ENCODE peak calls at places on chromosomes 1 and 21, in six cellular contexts. O is fibroblast of the aortic adventitia; M is CD8-positive, alpha-beta T cell; V is cardiac muscle cell; N is NB4; Q is foreskin fibroblast. X is an unnamed sample.

GRCh38 chr1:243481101-243481500 is 225.3 kb downstream of the SDCCAG8 start:
- DNase-seq in Q (no peak), O (no peak), M (no peak), V (no peak), N (no peak), X (no peak)

GRCh38 chr1:7407547-7407895 is 363.6 kb upstream of the VAMP3 start:
- DNase-seq in V (no peak), M (peak), N (no peak), Q (no peak), O (no peak), X (no peak)

GRCh38 chr1:17831619-17832018 is 76.5 kb downstream of the ACTL8 start:
- DNase-seq in Q (peak), V (peak), M (no peak), O (peak), N (peak), X (no peak)

GRCh38 chr1:53734650-53735211 is 4.2 kb downstream of the GLIS1 start:
- DNase-seq in V (peak), Q (peak), O (no peak), M (no peak), N (no peak), X (no peak)

GRCh38 chr1:173168941-173169340 is 38.2 kb downstream of the TNFSF4 start:
- DNase-seq in O (no peak), N (no peak), Q (no peak), V (no peak), M (no peak), X (no peak)

GRCh38 chr1:91730781-91731732 is 154.9 kb downstream of the TGFBR3 start:
- DNase-seq in Q (no peak), N (peak), M (peak), O (peak), V (no peak), X (no peak)

GRCh38 chr21:44530221-44530902 is 9.6 kb downstream of the KRTAP10-1 start:
- DNase-seq in V (no peak), Q (no peak), O (no peak), N (no peak), M (no peak), X (no peak)

GRCh38 chr1:59290173-59290954 is 6.5 kb upstream of the FGGY start:
- DNase-seq in N (peak), V (peak), Q (no peak), O (peak), M (no peak), X (no peak)

GRCh38 chr1:93959413-93959812 is 50.2 kb upstream of the GCLM start:
- DNase-seq in Q (no peak), N (no peak), M (no peak), V (no peak), O (no peak), X (no peak)

GRCh38 chr1:183230403-183230802 is 44.3 kb downstream of the LAMC2 start:
- DNase-seq in M (no peak), Q (peak), V (no peak), N (no peak), O (no peak), X (no peak)

GRCh38 chr1:227901906-227902640 is 45.7 kb downstream of the WNT9A start:
- DNase-seq in O (no peak), Q (no peak), N (no peak), V (no peak), M (no peak), X (no peak)

GRCh38 chr1:43933386-43934278 is at the start of gene ARTN:
- DNase-seq in Q (no peak), O (no peak), V (peak), M (no peak), N (no peak), X (no peak)

GRCh38 chr1:43930949-43931275 is 2.7 kb upstream of the ARTN start:
- DNase-seq in V (no peak), M (no peak), N (peak), O (no peak), Q (no peak), X (no peak)

GRCh38 chr1:43931711-43932660 is 1.6 kb upstream of the ARTN start:
- DNase-seq in Q (no peak), N (peak), M (no peak), V (peak), O (no peak), X (no peak)

GRCh38 chr1:43934279-43934985 is 831 bp downstream of the ARTN start:
- DNase-seq in V (peak), O (peak), N (peak), Q (no peak), M (peak), X (no peak)

GRCh38 chr1:43932786-43933385 is 715 bp upstream of the ARTN start:
- DNase-seq in V (no peak), O (peak), M (no peak), Q (peak), N (peak), X (no peak)
- H3K4me3 ChIP-seq in V (peak), O (peak), M (no peak), Q (peak), N (no peak), X (no peak)

GRCh38 chr1:156559797-156560112 is 12.6 kb downstream of the IQGAP3 start:
- DNase-seq in O (no peak), Q (no peak), N (no peak), M (no peak), V (no peak), X (no peak)

GRCh38 chr1:156551866-156552265 is 20.5 kb downstream of the IQGAP3 start:
- DNase-seq in M (no peak), O (no peak), N (peak), Q (peak), V (no peak), X (no peak)

GRCh38 chr1:156556354-156556753 is 16.0 kb downstream of the IQGAP3 start:
- DNase-seq in Q (no peak), M (no peak), N (no peak), O (no peak), V (no peak), X (no peak)

GRCh38 chr1:156559086-156559796 is 13.1 kb downstream of the IQGAP3 start:
- DNase-seq in N (no peak), O (no peak), M (no peak), Q (no peak), V (peak), X (no peak)

GRCh38 chr1:156555715-156556114 is 16.6 kb downstream of the IQGAP3 start:
- DNase-seq in N (no peak), M (no peak), Q (no peak), V (no peak), O (no peak), X (no peak)
- TF ChIP-seq CTCF in N (no peak), M (no peak), Q (no peak), V (no peak), O (no peak), X (no peak)

GRCh38 chr21:33019885-33020557 is 5.7 kb upstream of the OLIG2 start:
- DNase-seq in N (no peak), M (no peak), Q (no peak), V (no peak), O (no peak), X (no peak)
- H3K4me3 ChIP-seq in N (no peak), M (peak), Q (no peak), V (peak), O (no peak), X (no peak)

GRCh38 chr1:222813866-222814535 is 838 bp upstream of the DISP1 start:
- DNase-seq in V (no peak), O (peak), N (no peak), Q (peak), M (no peak), X (no peak)
- TF ChIP-seq CTCF in V (no peak), O (no peak), N (no peak), Q (no peak), M (no peak), X (no peak)

GRCh38 chr1:109508873-109509175 is 703 bp downstream of the AMIGO1 start:
- DNase-seq in V (no peak), Q (no peak), N (no peak), M (no peak), O (no peak), X (no peak)
- H3K4me3 ChIP-seq in V (peak), Q (peak), N (peak), M (peak), O (peak), X (peak)

GRCh38 chr1:19338323-19338762 is 26.2 kb downstream of the SLC66A1 start:
- DNase-seq in M (no peak), O (no peak), Q (no peak), N (peak), V (peak), X (no peak)
- TF ChIP-seq CTCF in M (no peak), O (no peak), Q (no peak), N (no peak), V (peak), X (no peak)

GRCh38 chr1:224543453-224543852 is 72.7 kb upstream of the CNIH3 start:
- DNase-seq in Q (peak), M (no peak), O (no peak), V (no peak), N (peak), X (no peak)
- H3K4me3 ChIP-seq in Q (no peak), M (no peak), O (no peak), V (no peak), N (no peak), X (no peak)

GRCh38 chr1:190754769-190755168 is 277.1 kb upstream of the BRINP3 start:
- DNase-seq in O (peak), Q (peak), N (peak), V (no peak), M (no peak), X (no peak)
- TF ChIP-seq CTCF in O (no peak), Q (no peak), N (no peak), V (peak), M (no peak), X (no peak)

DNA sequence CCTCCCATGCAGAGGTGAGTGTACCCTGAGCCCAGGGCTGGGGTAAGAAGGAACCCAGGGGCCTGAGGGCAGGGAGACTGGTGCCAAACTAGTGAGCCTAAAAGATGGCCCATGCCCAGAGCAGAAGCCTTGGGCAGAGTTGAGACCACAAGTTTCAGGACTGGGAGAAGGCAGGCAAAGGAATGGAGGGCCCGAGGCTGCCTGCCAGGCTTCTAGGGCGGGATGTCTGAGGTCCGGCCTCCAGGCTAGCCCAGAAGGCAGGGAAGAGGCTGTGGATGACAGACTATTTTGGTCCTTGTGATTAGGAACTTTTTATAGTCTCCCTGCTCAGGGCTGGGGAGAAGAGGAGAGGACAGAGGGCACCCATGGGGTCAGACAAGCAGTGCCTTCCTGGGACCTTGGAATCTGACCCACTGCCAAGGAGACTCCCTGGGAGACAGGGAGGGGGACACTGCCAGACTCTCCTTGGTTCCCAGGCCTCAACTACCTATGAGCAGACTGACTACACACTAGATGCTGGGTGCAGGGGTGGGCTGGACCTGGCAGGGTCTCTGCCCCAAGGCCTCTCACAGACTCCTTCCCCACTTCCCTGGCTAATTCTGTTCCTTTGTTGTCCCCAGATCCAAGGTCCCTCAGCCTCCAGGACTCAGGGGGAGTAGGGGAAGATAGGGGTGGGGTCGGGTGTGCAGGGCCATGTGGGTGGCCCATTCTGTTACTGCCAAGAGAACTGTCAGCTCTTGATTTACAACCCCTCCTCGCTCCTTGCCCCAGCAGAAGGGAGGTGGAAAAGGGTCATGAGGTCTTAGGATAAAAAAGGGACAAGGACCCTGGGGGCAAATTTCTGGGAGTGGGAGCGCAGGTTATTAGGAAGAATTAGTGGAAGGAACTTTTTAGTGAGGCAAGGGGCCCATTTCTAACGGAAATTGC is 497 bp downstream of the FAM110D start:
- DNase-seq in N (no peak), M (no peak), Q (no peak), V (peak), O (no peak), X (no peak)
- H3K4me3 ChIP-seq in N (no peak), M (no peak), Q (no peak), V (peak), O (no peak), X (no peak)